ENCODE peak calls at places on chromosome 9, in eight cellular contexts. H is iris pigment epithelial cell, B is SHP77 treated with DMSO at 0.1 percent for 48 hours, G is KBM-7, J is MCF 10A, O is epithelial cell of esophagus, I is activated gamma-delta T cell treated with Interleukin-2 at 50 U/mL for 16 hours, X is GM20000. Z is an unnamed sample.

GRCh38 chr9:114237247-114237646 is 81.9 kb downstream of the COL27A1 start:
- DNase-seq in H (no peak), B (no peak), G (no peak), J (no peak), O (no peak), I (no peak), X (no peak), Z (no peak)

GRCh38 chr9:5843450-5844249 is 10.7 kb upstream of the ERMP1 start:
- DNase-seq in H (peak; percentile 64), B (peak; percentile 86), G (peak; percentile 16), J (peak; percentile 36), O (no peak), I (no peak), X (no peak), Z (no peak)

GRCh38 chr9:81379655-81380054 is 309.7 kb downstream of the TLE1 start:
- DNase-seq in H (no peak), B (no peak), G (no peak), J (no peak), O (no peak), I (no peak), X (no peak), Z (no peak)

GRCh38 chr9:117662651-117663050 is 41.6 kb upstream of the TLR4 start:
- DNase-seq in H (no peak), B (no peak), G (no peak), J (no peak), O (no peak), I (no peak), X (no peak), Z (no peak)

GRCh38 chr9:6270896-6271295 is 55.3 kb downstream of the IL33 start:
- DNase-seq in H (peak; percentile 9), B (no peak), G (no peak), J (no peak), O (peak; percentile 49), I (no peak), X (no peak), Z (no peak)

GRCh38 chr9:110095238-110095637 is 112.7 kb downstream of the C9orf152 start:
- DNase-seq in H (peak; percentile 85), B (no peak), G (no peak), J (no peak), O (no peak), I (no peak), X (no peak), Z (no peak)

GRCh38 chr9:5698004-5698403 is 69.1 kb downstream of the RIC1 start:
- DNase-seq in H (no peak), B (no peak), G (no peak), J (no peak), O (no peak), I (no peak), X (no peak), Z (no peak)

GRCh38 chr9:95513722-95514121 is 3.0 kb downstream of the PTCH1 start:
- DNase-seq in H (no peak), B (no peak), G (no peak), J (no peak), O (no peak), I (no peak), X (no peak), Z (no peak)

GRCh38 chr9:128175102-128175563 is 15.1 kb downstream of the BBLN start:
- DNase-seq in H (peak; percentile 90), B (no peak), G (no peak), J (no peak), O (no peak), I (no peak), X (no peak), Z (no peak)

GRCh38 chr9:107486674-107487520 is 2.7 kb downstream of the KLF4 start:
- DNase-seq in H (no peak), B (no peak), G (no peak), J (no peak), O (no peak), I (no peak), X (no peak), Z (no peak)

GRCh38 chr9:127642047-127642740 is 30.1 kb downstream of the STXBP1 start:
- DNase-seq in H (no peak), B (no peak), G (no peak), J (no peak), O (no peak), I (no peak), X (no peak), Z (no peak)

GRCh38 chr9:96163712-96164111 is 138.3 kb downstream of the HSD17B3 start:
- DNase-seq in H (no peak), B (no peak), G (no peak), J (no peak), O (no peak), I (no peak), X (no peak), Z (no peak)

GRCh38 chr9:126483468-126484056 is 130.2 kb upstream of the LMX1B start:
- DNase-seq in H (no peak), B (no peak), G (no peak), J (no peak), O (no peak), I (no peak), X (no peak), Z (no peak)

GRCh38 chr9:131310833-131311554 is 21.5 kb downstream of the PLPP7 start:
- DNase-seq in H (no peak), B (no peak), G (peak; percentile 18), J (no peak), O (no peak), I (peak; percentile 59), X (no peak), Z (no peak)

GRCh38 chr9:69122086-69122390 is 52.0 kb upstream of the TJP2 start:
- DNase-seq in H (peak; percentile 80), B (no peak), G (peak; percentile 72), J (peak; percentile 68), O (peak; percentile 70), I (peak; percentile 10), X (peak; percentile 62), Z (peak; percentile 36)

GRCh38 chr9:109369285-109369684 is 48.4 kb upstream of the EPB41L4B start:
- DNase-seq in H (no peak), B (no peak), G (no peak), J (peak; percentile 64), O (peak; percentile 36), I (no peak), X (peak; percentile 35), Z (no peak)

Z was measured in AML-193.